ENCODE peak calls at places on chromosomes 5 and 9, in nine cellular contexts. One of them, this sample, is unnamed. For H3K36me3, the result is how much of the 10 kb centered on the place peaks cover.

GRCh38 chr5:38265546-38266179 is 7.3 kb downstream of the EGFLAM start:
- DNase-seq in transverse colon: peak
- DNase-seq in heart left ventricle: peak
- DNase-seq in cardiac muscle cell: peak
- DNase-seq in Peyer's patch: no peak
- DNase-seq in brain microvascular endothelial cell: peak
- DNase-seq in upper lobe of right lung: no peak
- DNase-seq in pancreas: peak
- DNase-seq in right lobe of liver: peak
- DNase-seq in this sample: no peak

GRCh38 chr5:174204914-174205313 is 159.4 kb downstream of the NSG2 start:
- DNase-seq in transverse colon: no peak
- DNase-seq in heart left ventricle: no peak
- DNase-seq in cardiac muscle cell: peak
- DNase-seq in Peyer's patch: no peak
- DNase-seq in brain microvascular endothelial cell: no peak
- DNase-seq in upper lobe of right lung: no peak
- DNase-seq in pancreas: peak
- DNase-seq in right lobe of liver: no peak
- DNase-seq in this sample: no peak

GRCh38 chr9:118533101-118533500 is 828.9 kb downstream of the TLR4 start:
- DNase-seq in transverse colon: no peak
- DNase-seq in heart left ventricle: no peak
- DNase-seq in cardiac muscle cell: no peak
- DNase-seq in Peyer's patch: no peak
- DNase-seq in brain microvascular endothelial cell: no peak
- DNase-seq in upper lobe of right lung: no peak
- DNase-seq in pancreas: no peak
- DNase-seq in right lobe of liver: no peak
- DNase-seq in this sample: no peak

GRCh38 chr5:161895510-161895909 is 47.6 kb downstream of the GABRA1 start:
- DNase-seq in transverse colon: no peak
- DNase-seq in heart left ventricle: no peak
- DNase-seq in cardiac muscle cell: no peak
- DNase-seq in Peyer's patch: no peak
- DNase-seq in brain microvascular endothelial cell: no peak
- DNase-seq in upper lobe of right lung: no peak
- DNase-seq in pancreas: no peak
- DNase-seq in right lobe of liver: no peak
- DNase-seq in this sample: no peak

GRCh38 chr5:65760504-65761275 is 38.7 kb downstream of the NLN start:
- DNase-seq in transverse colon: peak
- DNase-seq in heart left ventricle: peak
- DNase-seq in cardiac muscle cell: no peak
- DNase-seq in Peyer's patch: peak
- DNase-seq in brain microvascular endothelial cell: peak
- DNase-seq in upper lobe of right lung: no peak
- DNase-seq in pancreas: no peak
- DNase-seq in right lobe of liver: peak
- DNase-seq in this sample: no peak

GRCh38 chr5:71907001-71907564 is 188.0 kb downstream of the CARTPT start:
- DNase-seq in transverse colon: no peak
- DNase-seq in heart left ventricle: no peak
- DNase-seq in cardiac muscle cell: no peak
- DNase-seq in Peyer's patch: no peak
- DNase-seq in brain microvascular endothelial cell: no peak
- DNase-seq in upper lobe of right lung: no peak
- DNase-seq in pancreas: no peak
- DNase-seq in right lobe of liver: no peak
- DNase-seq in this sample: no peak

GRCh38 chr5:2068515-2068914 is 185.8 kb upstream of the IRX4 start:
- DNase-seq in transverse colon: no peak
- DNase-seq in heart left ventricle: no peak
- DNase-seq in cardiac muscle cell: no peak
- DNase-seq in Peyer's patch: no peak
- DNase-seq in brain microvascular endothelial cell: no peak
- DNase-seq in upper lobe of right lung: no peak
- DNase-seq in pancreas: no peak
- DNase-seq in right lobe of liver: no peak
- DNase-seq in this sample: no peak

GRCh38 chr5:179918742-179919486 is 11.2 kb upstream of the TBC1D9B start:
- DNase-seq in transverse colon: no peak
- DNase-seq in heart left ventricle: no peak
- DNase-seq in cardiac muscle cell: no peak
- DNase-seq in Peyer's patch: no peak
- DNase-seq in brain microvascular endothelial cell: no peak
- DNase-seq in upper lobe of right lung: no peak
- DNase-seq in pancreas: no peak
- DNase-seq in right lobe of liver: no peak
- DNase-seq in this sample: no peak

GRCh38 chr5:137119321-137119720 is 379.8 kb downstream of the SPOCK1 start:
- DNase-seq in transverse colon: no peak
- DNase-seq in heart left ventricle: no peak
- DNase-seq in cardiac muscle cell: no peak
- DNase-seq in Peyer's patch: no peak
- DNase-seq in brain microvascular endothelial cell: no peak
- DNase-seq in upper lobe of right lung: no peak
- DNase-seq in pancreas: no peak
- DNase-seq in right lobe of liver: no peak
- DNase-seq in this sample: no peak

GRCh38 chr5:135208555-135209494 is 174.8 kb upstream of the PITX1 start:
- DNase-seq in transverse colon: peak
- DNase-seq in heart left ventricle: no peak
- DNase-seq in cardiac muscle cell: peak
- DNase-seq in Peyer's patch: no peak
- DNase-seq in brain microvascular endothelial cell: peak
- DNase-seq in upper lobe of right lung: peak
- DNase-seq in pancreas: no peak
- DNase-seq in right lobe of liver: no peak
- DNase-seq in this sample: peak

GRCh38 chr5:55634866-55635265 is 77.3 kb downstream of the SLC38A9 start:
- DNase-seq in transverse colon: no peak
- DNase-seq in heart left ventricle: no peak
- DNase-seq in cardiac muscle cell: no peak
- DNase-seq in Peyer's patch: no peak
- DNase-seq in brain microvascular endothelial cell: no peak
- DNase-seq in upper lobe of right lung: no peak
- DNase-seq in pancreas: no peak
- DNase-seq in right lobe of liver: no peak
- DNase-seq in this sample: no peak

GRCh38 chr5:127041571-127041970 is 11.2 kb upstream of the MARCHF3 start:
- DNase-seq in transverse colon: no peak
- DNase-seq in heart left ventricle: no peak
- DNase-seq in cardiac muscle cell: no peak
- DNase-seq in Peyer's patch: no peak
- DNase-seq in brain microvascular endothelial cell: no peak
- DNase-seq in upper lobe of right lung: no peak
- DNase-seq in pancreas: no peak
- DNase-seq in right lobe of liver: no peak
- DNase-seq in this sample: no peak

GRCh38 chr9:90773593-90773992 is 28.0 kb upstream of the SYK start:
- DNase-seq in transverse colon: peak
- DNase-seq in heart left ventricle: no peak
- DNase-seq in cardiac muscle cell: peak
- DNase-seq in Peyer's patch: peak
- DNase-seq in brain microvascular endothelial cell: no peak
- DNase-seq in upper lobe of right lung: no peak
- DNase-seq in pancreas: no peak
- DNase-seq in right lobe of liver: no peak
- DNase-seq in this sample: no peak
- TF ChIP-seq CTCF in transverse colon: peak
- TF ChIP-seq CTCF in heart left ventricle: no peak
- TF ChIP-seq CTCF in cardiac muscle cell: no peak
- TF ChIP-seq CTCF in Peyer's patch: peak
- TF ChIP-seq CTCF in brain microvascular endothelial cell: peak
- TF ChIP-seq CTCF in upper lobe of right lung: peak
- TF ChIP-seq CTCF in pancreas: no peak
- TF ChIP-seq CTCF in right lobe of liver: peak
- TF ChIP-seq CTCF in this sample: peak

GRCh38 chr5:76082790-76083554 is at the start of gene SV2C:
- DNase-seq in transverse colon: peak
- DNase-seq in heart left ventricle: no peak
- DNase-seq in cardiac muscle cell: peak
- DNase-seq in Peyer's patch: no peak
- DNase-seq in brain microvascular endothelial cell: no peak
- DNase-seq in upper lobe of right lung: peak
- DNase-seq in pancreas: peak
- DNase-seq in right lobe of liver: no peak
- DNase-seq in this sample: peak

GRCh38 chr5:76081811-76082783 is 1.1 kb upstream of the SV2C start:
- DNase-seq in transverse colon: no peak
- DNase-seq in heart left ventricle: no peak
- DNase-seq in cardiac muscle cell: no peak
- DNase-seq in Peyer's patch: no peak
- DNase-seq in brain microvascular endothelial cell: no peak
- DNase-seq in upper lobe of right lung: peak
- DNase-seq in pancreas: no peak
- DNase-seq in right lobe of liver: no peak
- DNase-seq in this sample: peak

GRCh38 chr5:76085286-76085579 is 2.0 kb downstream of the SV2C start:
- DNase-seq in transverse colon: no peak
- DNase-seq in heart left ventricle: no peak
- DNase-seq in cardiac muscle cell: no peak
- DNase-seq in Peyer's patch: no peak
- DNase-seq in brain microvascular endothelial cell: no peak
- DNase-seq in upper lobe of right lung: no peak
- DNase-seq in pancreas: no peak
- DNase-seq in right lobe of liver: no peak
- DNase-seq in this sample: no peak

GRCh38 chr5:76084496-76085285 is 1.5 kb downstream of the SV2C start:
- DNase-seq in transverse colon: no peak
- DNase-seq in heart left ventricle: no peak
- DNase-seq in cardiac muscle cell: peak
- DNase-seq in Peyer's patch: no peak
- DNase-seq in brain microvascular endothelial cell: no peak
- DNase-seq in upper lobe of right lung: peak
- DNase-seq in pancreas: no peak
- DNase-seq in right lobe of liver: no peak
- DNase-seq in this sample: peak

DNA sequence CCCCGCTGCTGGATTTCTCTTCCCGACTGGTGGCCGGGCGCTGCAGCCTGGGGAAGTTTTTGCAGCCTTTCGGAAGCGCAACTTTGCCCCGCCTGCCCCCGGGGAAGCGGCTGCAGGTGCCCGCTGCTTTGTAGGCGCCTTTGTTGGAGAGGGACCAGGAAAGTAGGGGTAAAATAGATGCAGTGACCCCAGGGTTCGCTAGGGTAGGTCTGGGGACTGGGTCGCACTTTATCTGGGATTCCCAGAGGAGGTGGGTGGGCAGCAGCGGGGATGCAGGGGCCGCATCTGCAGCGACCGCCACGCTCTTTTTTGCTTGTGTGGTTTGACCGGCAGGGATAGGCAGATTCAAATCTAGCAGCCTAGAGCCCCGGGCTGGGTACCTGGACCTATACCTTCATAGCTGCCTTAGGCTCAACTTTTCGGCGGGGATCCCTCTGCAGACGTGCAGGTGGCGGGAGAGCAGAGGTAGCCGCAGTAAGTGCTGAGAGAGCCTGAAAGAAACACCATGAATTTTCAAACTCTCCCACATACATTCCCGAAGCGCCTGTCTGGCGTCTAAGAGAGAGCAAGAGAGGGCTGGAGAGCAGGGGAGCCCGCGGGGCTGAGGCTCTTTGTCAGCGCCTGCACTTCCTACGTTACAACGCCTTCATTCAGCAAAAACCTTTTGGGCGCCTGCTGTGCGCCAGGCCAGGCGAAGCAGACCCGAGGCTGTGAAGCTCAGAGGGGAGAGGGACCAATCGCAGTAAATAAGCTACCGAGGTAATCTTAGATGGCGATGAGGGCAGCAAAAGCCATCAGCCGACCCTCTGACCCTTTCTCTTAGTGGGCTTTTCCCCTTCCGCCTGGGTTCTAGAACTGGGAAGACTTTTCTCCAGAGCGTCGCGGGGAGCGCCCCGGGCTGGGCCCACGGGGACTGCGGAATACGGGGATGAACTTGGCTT is 642 bp downstream of the SV2C start:
- DNase-seq in transverse colon: no peak
- DNase-seq in heart left ventricle: no peak
- DNase-seq in cardiac muscle cell: peak
- DNase-seq in Peyer's patch: no peak
- DNase-seq in brain microvascular endothelial cell: no peak
- DNase-seq in upper lobe of right lung: no peak
- DNase-seq in pancreas: no peak
- DNase-seq in right lobe of liver: no peak
- DNase-seq in this sample: peak
- H3K36me3 ChIP-seq in transverse colon: under half
- H3K36me3 ChIP-seq in heart left ventricle: under half
- H3K36me3 ChIP-seq in cardiac muscle cell: under half
- H3K36me3 ChIP-seq in Peyer's patch: under half
- H3K36me3 ChIP-seq in brain microvascular endothelial cell: under half
- H3K36me3 ChIP-seq in upper lobe of right lung: under half
- H3K36me3 ChIP-seq in pancreas: under half
- H3K36me3 ChIP-seq in right lobe of liver: under half
- H3K36me3 ChIP-seq in this sample: under half

DNA sequence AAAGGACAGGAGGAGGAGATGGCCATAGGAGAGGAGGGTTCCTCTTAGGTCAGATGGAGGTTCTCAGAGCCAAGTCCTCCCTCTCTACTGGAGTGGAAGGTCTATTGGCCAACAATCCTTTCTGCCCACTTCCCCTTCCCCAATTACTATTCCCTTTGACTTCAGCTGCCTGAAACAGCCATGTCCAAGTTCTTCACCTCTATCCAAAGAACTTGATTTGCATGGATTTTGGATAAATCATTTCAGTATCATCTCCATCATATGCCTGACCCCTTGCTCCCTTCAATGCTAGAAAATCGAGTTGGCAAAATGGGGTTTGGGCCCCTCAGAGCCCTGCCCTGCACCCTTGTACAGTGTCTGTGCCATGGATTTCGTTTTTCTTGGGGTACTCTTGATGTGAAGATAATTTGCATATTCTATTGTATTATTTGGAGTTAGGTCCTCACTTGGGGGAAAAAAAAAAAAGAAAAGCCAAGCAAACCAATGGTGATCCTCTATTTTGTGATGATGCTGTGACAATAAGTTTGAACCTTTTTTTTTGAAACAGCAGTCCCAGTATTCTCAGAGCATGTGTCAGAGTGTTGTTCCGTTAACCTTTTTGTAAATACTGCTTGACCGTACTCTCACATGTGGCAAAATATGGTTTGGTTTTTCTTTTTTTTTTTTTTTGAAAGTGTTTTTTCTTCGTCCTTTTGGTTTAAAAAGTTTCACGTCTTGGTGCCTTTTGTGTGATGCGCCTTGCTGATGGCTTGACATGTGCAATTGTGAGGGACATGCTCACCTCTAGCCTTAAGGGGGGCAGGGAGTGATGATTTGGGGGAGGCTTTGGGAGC is 3.1 kb downstream of the EGR1 start:
- DNase-seq in transverse colon: no peak
- DNase-seq in heart left ventricle: no peak
- DNase-seq in cardiac muscle cell: no peak
- DNase-seq in Peyer's patch: no peak
- DNase-seq in brain microvascular endothelial cell: no peak
- DNase-seq in upper lobe of right lung: no peak
- DNase-seq in pancreas: no peak
- DNase-seq in right lobe of liver: no peak
- DNase-seq in this sample: no peak
- H3K4me3 ChIP-seq in transverse colon: peak
- H3K4me3 ChIP-seq in heart left ventricle: peak
- H3K4me3 ChIP-seq in cardiac muscle cell: no peak
- H3K4me3 ChIP-seq in Peyer's patch: no peak
- H3K4me3 ChIP-seq in brain microvascular endothelial cell: peak
- H3K4me3 ChIP-seq in upper lobe of right lung: peak
- H3K4me3 ChIP-seq in pancreas: no peak
- H3K4me3 ChIP-seq in right lobe of liver: no peak
- H3K4me3 ChIP-seq in this sample: no peak

GRCh38 chr5:107796797-107797196 is 126.1 kb upstream of the EFNA5 start:
- DNase-seq in transverse colon: no peak
- DNase-seq in heart left ventricle: no peak
- DNase-seq in cardiac muscle cell: no peak
- DNase-seq in Peyer's patch: no peak
- DNase-seq in brain microvascular endothelial cell: no peak
- DNase-seq in upper lobe of right lung: no peak
- DNase-seq in pancreas: no peak
- DNase-seq in right lobe of liver: no peak
- DNase-seq in this sample: no peak
- TF ChIP-seq CTCF in transverse colon: no peak
- TF ChIP-seq CTCF in heart left ventricle: no peak
- TF ChIP-seq CTCF in cardiac muscle cell: no peak
- TF ChIP-seq CTCF in Peyer's patch: no peak
- TF ChIP-seq CTCF in brain microvascular endothelial cell: peak
- TF ChIP-seq CTCF in upper lobe of right lung: no peak
- TF ChIP-seq CTCF in pancreas: no peak
- TF ChIP-seq CTCF in right lobe of liver: no peak
- TF ChIP-seq CTCF in this sample: no peak